ENCODE peak calls at places on chromosome 10, in five cellular contexts. G is H9, J is mesenchymal stem cell, H is neuronal stem cell, I is mesendoderm. T is an unnamed sample.

GRCh38 chr10:97463363-97464132 is 17.6 kb downstream of the ZDHHC16 start:
- DNase-seq in G (peak), J (peak), H (peak), I (peak), T (peak)

GRCh38 chr10:93947055-93947454 is 46.7 kb upstream of the PLCE1 start:
- DNase-seq in G (no peak), J (peak), H (no peak), I (peak), T (no peak)

GRCh38 chr10:97731346-97732051 is 5.4 kb upstream of the ZFYVE27 start:
- DNase-seq in G (peak), J (peak), H (peak), I (peak), T (peak)

GRCh38 chr10:81081887-81082620 is 544.4 kb downstream of the SH2D4B start:
- DNase-seq in G (peak), J (peak), H (no peak), I (peak), T (peak)

GRCh38 chr10:96417432-96417831 is 58.6 kb upstream of the OPALIN start:
- DNase-seq in G (peak), J (peak), H (no peak), I (peak), T (peak)

GRCh38 chr10:120734476-120735078 is 116.6 kb upstream of the WDR11 start:
- DNase-seq in G (no peak), J (no peak), H (no peak), I (no peak), T (no peak)

GRCh38 chr10:78549536-78549935 is 515.9 kb downstream of the RPS24 start:
- DNase-seq in G (no peak), J (no peak), H (no peak), I (no peak), T (no peak)

GRCh38 chr10:63542835-63543575 is 21.8 kb downstream of the REEP3 start:
- DNase-seq in G (no peak), J (peak), H (no peak), I (no peak), T (no peak)

GRCh38 chr10:79044846-79045245 is 23.9 kb upstream of the ZMIZ1 start:
- DNase-seq in G (no peak), J (no peak), H (no peak), I (no peak), T (no peak)

GRCh38 chr10:114565066-114565465 is 93.0 kb downstream of the ABLIM1 start:
- DNase-seq in G (no peak), J (no peak), H (no peak), I (no peak), T (no peak)

GRCh38 chr10:18497955-18498354 is 153.4 kb downstream of the NSUN6 start:
- DNase-seq in G (no peak), J (no peak), H (no peak), I (peak), T (no peak)

GRCh38 chr10:119028900-119029612 is 458 bp upstream of the NANOS1 start:
- DNase-seq in G (peak), J (peak), H (peak), I (peak), T (peak)

GRCh38 chr10:62348029-62348428 is 26.1 kb upstream of the ZNF365 start:
- DNase-seq in G (no peak), J (no peak), H (no peak), I (no peak), T (no peak)

GRCh38 chr10:5265139-5265538 is 68.5 kb downstream of the AKR1C4 start:
- DNase-seq in G (no peak), J (no peak), H (no peak), I (no peak), T (no peak)

GRCh38 chr10:5268743-5269142 is 72.1 kb downstream of the AKR1C4 start:
- DNase-seq in G (no peak), J (no peak), H (no peak), I (no peak), T (no peak)

GRCh38 chr10:5271526-5271925 is 74.9 kb downstream of the AKR1C4 start:
- DNase-seq in G (no peak), J (peak), H (no peak), I (no peak), T (no peak)

GRCh38 chr10:5268234-5268633 is 71.6 kb downstream of the AKR1C4 start:
- DNase-seq in G (no peak), J (no peak), H (no peak), I (no peak), T (no peak)

DNA sequence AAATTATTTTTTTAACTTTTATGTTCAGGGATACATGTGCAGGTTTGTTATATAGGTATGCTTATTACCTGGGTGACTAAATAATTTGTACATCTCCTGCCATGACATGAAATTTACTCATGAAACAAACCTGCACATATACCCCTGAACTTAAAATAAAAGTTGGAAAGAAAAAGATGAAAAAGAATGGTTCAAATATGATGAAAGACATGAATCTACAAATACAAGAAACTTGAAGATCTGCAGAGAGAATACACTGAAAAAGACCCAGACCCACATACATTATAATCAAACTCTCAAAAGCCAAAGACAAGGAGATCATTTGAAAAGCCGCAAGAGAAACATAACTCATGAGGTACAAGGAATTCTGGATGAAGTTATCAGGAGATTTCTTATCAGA is 70.2 kb downstream of the AKR1C4 start:
- DNase-seq in G (no peak), J (no peak), H (no peak), I (no peak), T (no peak)
- H3K18ac ChIP-seq in G (no peak), J (no peak), H (no peak), I (no peak), T (no peak)

GRCh38 chr10:131933016-131933694 is 32.3 kb downstream of the PPP2R2D start:
- DNase-seq in G (no peak), J (no peak), H (no peak), I (no peak), T (no peak)
- H3K18ac ChIP-seq in G (no peak), J (no peak), H (no peak), I (no peak), T (no peak)

GRCh38 chr10:103367782-103368518 is at the start of gene TAF5:
- DNase-seq in G (peak), J (peak), H (peak), I (peak), T (peak)
- H3K18ac ChIP-seq in G (no peak), J (peak), H (peak), I (no peak), T (no peak)

DNA sequence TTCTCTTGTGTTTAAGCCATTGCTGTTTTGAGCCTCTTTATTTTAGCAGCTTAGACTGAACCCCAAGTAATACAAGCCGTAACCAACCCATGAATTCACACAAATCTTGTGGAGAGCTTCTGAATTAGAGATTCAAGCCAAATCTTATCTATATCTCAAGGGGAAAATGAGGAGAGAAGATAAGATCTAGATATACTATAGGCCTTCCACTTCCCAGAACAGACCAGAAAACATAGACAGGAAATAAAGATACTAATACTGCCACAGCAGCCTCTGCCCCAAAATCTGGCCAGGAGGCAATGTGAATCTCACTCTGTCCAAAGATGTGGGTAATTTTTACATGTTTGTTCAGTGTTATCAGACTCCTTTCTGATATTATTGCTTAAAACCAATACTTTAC is 307.2 kb downstream of the PTEN start:
- DNase-seq in G (no peak), J (no peak), H (no peak), I (peak), T (no peak)
- H3K18ac ChIP-seq in G (no peak), J (no peak), H (no peak), I (no peak), T (no peak)

DNA sequence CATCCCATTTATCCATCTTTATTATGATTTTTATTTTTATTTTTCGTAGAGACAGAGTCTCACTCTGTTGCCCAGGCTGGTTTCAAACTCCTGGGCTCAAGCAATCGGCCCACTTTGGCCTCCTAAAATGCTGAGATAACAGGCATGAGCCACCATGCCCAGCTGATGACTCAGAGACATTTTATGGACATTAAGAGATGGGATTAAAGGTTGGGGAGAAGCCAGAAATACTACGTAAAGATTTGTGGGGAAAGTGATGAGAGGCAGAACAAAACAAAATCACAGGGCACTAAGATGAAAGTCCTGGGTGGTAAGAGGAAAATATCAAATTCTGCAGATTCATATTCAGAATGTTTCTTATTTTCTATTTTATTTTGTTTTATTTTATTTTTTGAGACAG is 7.6 kb downstream of the WNT8B start:
- DNase-seq in G (no peak), J (peak), H (no peak), I (no peak), T (no peak)
- H3K18ac ChIP-seq in G (no peak), J (no peak), H (no peak), I (no peak), T (no peak)

GRCh38 chr10:127349737-127350136 is 153.3 kb upstream of the INSYN2A start:
- DNase-seq in G (no peak), J (peak), H (no peak), I (peak), T (no peak)
- H3K18ac ChIP-seq in G (no peak), J (no peak), H (no peak), I (no peak), T (no peak)

GRCh38 chr10:13831711-13832110 is 244.9 kb downstream of the PRPF18 start:
- DNase-seq in G (no peak), J (peak), H (no peak), I (peak), T (no peak)
- H3K18ac ChIP-seq in G (no peak), J (no peak), H (no peak), I (no peak), T (no peak)

DNA sequence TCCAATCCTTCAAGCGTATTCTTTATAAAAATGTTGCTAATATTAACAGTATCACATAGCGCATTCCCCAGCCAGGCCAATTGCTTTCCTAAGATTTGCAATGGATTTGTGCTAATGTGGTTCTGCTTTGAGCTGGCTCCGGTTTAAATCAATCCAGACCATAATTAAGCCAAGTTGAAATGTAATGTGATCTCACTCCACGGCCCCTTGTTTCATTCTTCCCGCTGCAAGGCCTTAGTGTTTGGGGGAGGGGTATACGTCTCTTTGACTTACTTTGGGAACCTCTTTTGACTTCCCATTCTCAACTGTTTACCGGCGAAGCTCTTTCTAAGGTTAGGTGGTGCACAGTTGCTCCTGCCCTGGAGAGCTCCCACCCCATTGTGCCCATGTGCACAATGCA is 86.4 kb downstream of the PRPF18 start:
- DNase-seq in G (no peak), J (no peak), H (no peak), I (peak), T (no peak)
- H3K18ac ChIP-seq in G (no peak), J (no peak), H (peak), I (peak), T (peak)